ENCODE peak calls at places on chromosomes 1 and 21, in eight cellular contexts. F is hypothalamus, E is mesothelial cell of epicardium, Z is activated T-cell treated with anti-CD3 and anti-CD28 coated beads for 1 hour, W is NCI-H1694, I is hepatic stellate cell, Q is IMR-90, C is EL. G is an unnamed sample.

GRCh38 chr1:2225029-2225428 is 3.1 kb upstream of the SKI start:
- DNase-seq in F (no peak), E (no peak), Z (no peak), W (no peak), I (no peak), Q (no peak), C (no peak), G (no peak)

GRCh38 chr1:180156631-180157091 is 2.0 kb downstream of the QSOX1 start:
- DNase-seq in F (no peak), E (no peak), Z (no peak), W (no peak), I (peak), Q (peak), C (peak), G (no peak)

GRCh38 chr21:32545948-32546441 is 39.3 kb downstream of the TCP10L start:
- DNase-seq in F (no peak), E (no peak), Z (no peak), W (no peak), I (no peak), Q (peak), C (no peak), G (no peak)

GRCh38 chr21:45257673-45258341 is 29.9 kb downstream of the POFUT2 start:
- DNase-seq in F (no peak), E (peak), Z (no peak), W (no peak), I (no peak), Q (no peak), C (no peak), G (peak)

GRCh38 chr1:109392788-109393580 is 4.7 kb downstream of the SORT1 start:
- DNase-seq in F (peak), E (no peak), Z (no peak), W (no peak), I (no peak), Q (peak), C (peak), G (no peak)

GRCh38 chr1:24149854-24150227 is 6.9 kb upstream of the IL22RA1 start:
- DNase-seq in F (no peak), E (no peak), Z (no peak), W (no peak), I (peak), Q (peak), C (peak), G (no peak)

GRCh38 chr1:26894263-26894662 is 4.2 kb upstream of the GPN2 start:
- DNase-seq in F (no peak), E (no peak), Z (no peak), W (no peak), I (no peak), Q (no peak), C (no peak), G (no peak)

GRCh38 chr1:30801826-30802198 is 44.2 kb upstream of the LAPTM5 start:
- DNase-seq in F (peak), E (peak), Z (peak), W (peak), I (peak), Q (peak), C (peak), G (peak)